ENCODE peak calls at places on chromosomes 12 and 14, in four cellular contexts. One of them, this sample, is unnamed.
A peak's percentile ranks its signal among the peaks of the same experiment; 100 is the strongest.

GRCh38 chr14:54650331-54651017 is 83.5 kb downstream of the SAMD4A start:
- DNase-seq in PC-3: peak; percentile 82
- DNase-seq in fibroblast of lung: peak; percentile 92
- DNase-seq in hepatocyte: no peak
- DNase-seq in this sample: no peak

GRCh38 chr12:64001439-64001838 is 156.9 kb downstream of the SRGAP1 start:
- DNase-seq in hepatocyte: no peak
- DNase-seq in fibroblast of lung: no peak
- DNase-seq in PC-3: no peak
- DNase-seq in this sample: no peak

GRCh38 chr14:99034711-99035171 is 237.3 kb downstream of the BCL11B start:
- DNase-seq in hepatocyte: no peak
- DNase-seq in PC-3: no peak
- DNase-seq in fibroblast of lung: no peak
- DNase-seq in this sample: no peak

GRCh38 chr12:97275261-97276197 is 187.1 kb upstream of the RMST start:
- DNase-seq in fibroblast of lung: peak; percentile 10
- DNase-seq in PC-3: no peak
- DNase-seq in hepatocyte: no peak
- DNase-seq in this sample: no peak

GRCh38 chr12:96240656-96241055 is 46.5 kb downstream of the ELK3 start:
- DNase-seq in hepatocyte: no peak
- DNase-seq in PC-3: no peak
- DNase-seq in fibroblast of lung: peak; percentile 64
- DNase-seq in this sample: no peak

GRCh38 chr12:94100990-94101901 is 47.1 kb upstream of the PLXNC1 start:
- DNase-seq in hepatocyte: peak; percentile 89
- DNase-seq in PC-3: peak; percentile 79
- DNase-seq in fibroblast of lung: peak; percentile 64
- DNase-seq in this sample: no peak

GRCh38 chr12:75561921-75562320 is 50.5 kb upstream of the KRR1 start:
- DNase-seq in fibroblast of lung: no peak
- DNase-seq in PC-3: no peak
- DNase-seq in hepatocyte: no peak
- DNase-seq in this sample: no peak

GRCh38 chr12:115000038-115000437 is 316.1 kb upstream of the TBX3 start:
- DNase-seq in PC-3: peak; percentile 100
- DNase-seq in hepatocyte: peak; percentile 61
- DNase-seq in fibroblast of lung: peak; percentile 74
- DNase-seq in this sample: no peak

GRCh38 chr12:56836800-56837663 is 73.9 kb downstream of the HSD17B6 start:
- DNase-seq in hepatocyte: no peak
- DNase-seq in fibroblast of lung: peak; percentile 76
- DNase-seq in PC-3: peak; percentile 74
- DNase-seq in this sample: peak; percentile 9

GRCh38 chr12:64603183-64603841 is 7.0 kb upstream of the RASSF3 start:
- DNase-seq in fibroblast of lung: no peak
- DNase-seq in PC-3: no peak
- DNase-seq in hepatocyte: no peak
- DNase-seq in this sample: no peak

GRCh38 chr14:91919814-91920213 is 27.7 kb downstream of the FBLN5 start:
- DNase-seq in PC-3: no peak
- DNase-seq in fibroblast of lung: peak; percentile 70
- DNase-seq in hepatocyte: no peak
- DNase-seq in this sample: no peak

GRCh38 chr12:115998119-115998633 is 279.3 kb downstream of the MED13L start:
- DNase-seq in PC-3: peak; percentile 81
- DNase-seq in hepatocyte: peak; percentile 53
- DNase-seq in fibroblast of lung: peak; percentile 51
- DNase-seq in this sample: no peak

GRCh38 chr14:74572829-74573360 is 39.1 kb downstream of the LTBP2 start:
- DNase-seq in fibroblast of lung: peak; percentile 75
- DNase-seq in PC-3: no peak
- DNase-seq in hepatocyte: no peak
- DNase-seq in this sample: peak; percentile 71

GRCh38 chr14:80475074-80475473 is 263.8 kb upstream of the DIO2 start:
- DNase-seq in PC-3: peak; percentile 16
- DNase-seq in hepatocyte: no peak
- DNase-seq in fibroblast of lung: peak; percentile 70
- DNase-seq in this sample: no peak

GRCh38 chr12:132061197-132061596 is 82.9 kb downstream of the DDX51 start:
- DNase-seq in hepatocyte: no peak
- DNase-seq in fibroblast of lung: no peak
- DNase-seq in PC-3: no peak
- DNase-seq in this sample: no peak

GRCh38 chr12:89276860-89277259 is 75.4 kb downstream of the DUSP6 start:
- DNase-seq in PC-3: no peak
- DNase-seq in fibroblast of lung: peak; percentile 3
- DNase-seq in hepatocyte: no peak
- DNase-seq in this sample: no peak

GRCh38 chr12:122880155-122880605 is 15.7 kb downstream of the VPS37B start:
- DNase-seq in fibroblast of lung: peak; percentile 75
- DNase-seq in hepatocyte: no peak
- DNase-seq in PC-3: no peak
- DNase-seq in this sample: no peak
- H3K36me3 ChIP-seq in fibroblast of lung: no peaks in the 10 kb centered on the region
- H3K36me3 ChIP-seq in hepatocyte: no peaks in the 10 kb centered on the region
- H3K36me3 ChIP-seq in PC-3: peaks cover 27% of the 10 kb centered on the region
- H3K36me3 ChIP-seq in this sample: peaks cover 12% of the 10 kb centered on the region

DNA sequence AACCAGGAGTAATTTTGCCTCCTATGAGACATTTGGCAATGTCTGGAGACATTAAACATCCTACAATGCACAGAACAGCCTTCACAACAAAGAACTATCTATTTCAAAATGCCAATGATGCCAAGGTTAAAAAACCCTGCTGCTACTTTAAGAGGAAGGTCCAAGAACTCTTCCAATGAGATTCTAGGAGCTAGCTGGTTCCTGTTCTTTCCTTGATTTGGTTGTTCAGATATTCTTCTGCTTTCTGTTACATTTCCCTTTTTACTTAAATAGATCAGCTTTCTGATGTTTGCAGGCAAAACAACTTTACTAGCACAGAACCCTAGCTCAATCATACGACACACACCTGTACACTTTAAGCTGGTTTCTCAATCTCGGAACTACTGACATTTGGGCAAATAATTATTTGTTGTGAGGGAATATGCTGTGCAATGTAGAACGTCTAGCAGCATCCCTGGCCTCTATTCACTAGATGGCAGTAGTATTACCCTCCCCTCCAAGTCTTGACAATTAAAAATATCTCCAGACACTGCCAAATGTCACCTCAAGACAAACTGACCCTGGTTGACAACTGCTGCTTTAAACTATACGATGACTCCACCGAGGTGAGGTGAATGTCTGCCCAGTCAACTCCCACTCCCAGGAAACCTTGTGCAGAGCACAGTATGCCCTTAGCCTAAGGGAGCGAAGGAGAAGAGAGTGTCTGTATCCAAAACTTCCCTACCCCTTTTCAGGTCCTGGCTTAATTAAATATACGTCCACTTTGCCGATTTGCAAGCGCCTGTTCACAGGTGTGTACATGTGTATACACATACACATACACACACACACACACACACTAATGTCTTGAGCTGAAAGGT is 4.4 kb downstream of the BLTP3B start:
- DNase-seq in PC-3: peak; percentile 45
- DNase-seq in hepatocyte: no peak
- DNase-seq in fibroblast of lung: no peak
- DNase-seq in this sample: no peak
- H3K4me2 ChIP-seq in PC-3: peak overlapping the region; percentile 43
- H3K4me2 ChIP-seq in hepatocyte: no peak overlapping the region
- H3K4me2 ChIP-seq in fibroblast of lung: no peak overlapping the region
- H3K4me2 ChIP-seq in this sample: peak overlapping the region; percentile 2

GRCh38 chr14:89563503-89563902 is 146.5 kb upstream of the FOXN3 start:
- DNase-seq in fibroblast of lung: no peak
- DNase-seq in hepatocyte: no peak
- DNase-seq in PC-3: no peak
- DNase-seq in this sample: no peak

GRCh38 chr14:89564291-89564957 is 147.4 kb upstream of the FOXN3 start:
- DNase-seq in PC-3: no peak
- DNase-seq in fibroblast of lung: peak; percentile 61
- DNase-seq in hepatocyte: no peak
- DNase-seq in this sample: no peak

GRCh38 chr14:89566644-89567411 is 149.8 kb upstream of the FOXN3 start:
- DNase-seq in hepatocyte: no peak
- DNase-seq in fibroblast of lung: no peak
- DNase-seq in PC-3: no peak
- DNase-seq in this sample: no peak

GRCh38 chr14:89566180-89566579 is 149.1 kb upstream of the FOXN3 start:
- DNase-seq in hepatocyte: no peak
- DNase-seq in PC-3: no peak
- DNase-seq in fibroblast of lung: no peak
- DNase-seq in this sample: no peak

DNA sequence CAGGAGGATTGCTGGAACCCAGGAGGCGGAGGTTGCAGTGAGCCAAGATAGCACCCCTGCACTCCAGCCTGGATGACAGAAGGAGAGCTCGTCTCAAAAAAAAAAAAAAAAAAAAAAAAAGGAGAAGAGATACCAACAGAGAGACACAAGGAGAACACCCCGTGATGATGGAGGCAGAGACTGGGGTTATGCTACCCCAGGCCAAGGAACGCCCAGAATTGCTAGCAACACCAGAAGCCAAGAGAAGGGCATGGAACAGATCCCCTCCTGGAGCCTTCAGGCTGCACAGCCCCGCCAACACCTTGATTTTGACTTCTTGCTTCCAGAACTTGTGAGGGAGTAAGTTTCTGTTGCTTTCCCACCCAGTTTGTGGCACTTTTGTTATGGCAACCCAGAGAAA is 148.0 kb upstream of the FOXN3 start:
- DNase-seq in fibroblast of lung: no peak
- DNase-seq in PC-3: no peak
- DNase-seq in hepatocyte: no peak
- DNase-seq in this sample: no peak
- H3K36me3 ChIP-seq in fibroblast of lung: no peaks in the 10 kb centered on the region
- H3K36me3 ChIP-seq in PC-3: no peaks in the 10 kb centered on the region
- H3K36me3 ChIP-seq in hepatocyte: no peaks in the 10 kb centered on the region
- H3K36me3 ChIP-seq in this sample: no peaks in the 10 kb centered on the region

GRCh38 chr12:7128681-7129593 is at the start of gene RBP5:
- DNase-seq in PC-3: no peak
- DNase-seq in fibroblast of lung: no peak
- DNase-seq in hepatocyte: no peak
- DNase-seq in this sample: no peak

GRCh38 chr12:7129647-7130536 is at the start of gene CLSTN3:
- DNase-seq in fibroblast of lung: peak; percentile 81
- DNase-seq in PC-3: peak; percentile 56
- DNase-seq in hepatocyte: peak; percentile 92
- DNase-seq in this sample: peak; percentile 87

GRCh38 chr12:7131502-7131866 is 1.3 kb downstream of the CLSTN3 start:
- DNase-seq in PC-3: no peak
- DNase-seq in fibroblast of lung: no peak
- DNase-seq in hepatocyte: no peak
- DNase-seq in this sample: no peak

GRCh38 chr12:7130537-7130790 is 293 bp downstream of the CLSTN3 start:
- DNase-seq in fibroblast of lung: no peak
- DNase-seq in PC-3: no peak
- DNase-seq in hepatocyte: no peak
- DNase-seq in this sample: no peak

DNA sequence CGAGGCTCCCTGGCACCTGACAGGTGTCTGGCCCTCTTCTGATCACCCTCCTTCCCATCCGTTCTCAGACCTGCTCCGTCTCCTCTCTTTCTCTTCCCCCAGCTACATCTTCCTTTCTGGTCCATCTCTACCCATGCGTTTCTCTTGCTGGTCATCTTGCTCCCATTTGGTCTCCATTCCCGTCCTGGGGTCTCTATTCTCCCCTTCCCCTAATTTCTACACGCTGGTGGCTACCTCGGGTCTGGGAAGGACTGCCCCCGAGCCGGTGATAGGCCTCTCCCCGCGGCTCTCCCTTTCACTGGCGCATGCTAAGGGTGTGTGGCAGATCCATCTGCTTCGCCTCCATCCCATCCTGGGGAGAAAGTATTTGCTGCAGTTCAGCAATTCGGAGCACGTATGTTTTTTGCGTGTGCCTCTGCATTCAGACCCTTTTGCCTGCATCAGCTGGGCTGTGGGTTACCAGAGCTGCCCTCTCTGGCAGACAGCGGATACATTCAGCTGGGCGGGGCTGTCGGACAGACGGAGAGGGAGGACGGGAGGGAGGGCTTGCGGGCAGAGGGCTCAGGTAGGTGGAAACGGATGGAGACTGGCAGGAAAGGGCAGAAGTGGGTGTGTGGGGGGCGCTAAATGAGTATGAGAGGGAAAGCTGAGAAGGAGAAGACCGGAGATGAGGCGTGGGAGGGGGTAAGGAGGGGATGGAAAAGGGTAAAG is 775 bp downstream of the CLSTN3 start:
- DNase-seq in PC-3: peak; percentile 50
- DNase-seq in fibroblast of lung: peak; percentile 59
- DNase-seq in hepatocyte: peak; percentile 81
- DNase-seq in this sample: peak; percentile 79
- H3K4me2 ChIP-seq in PC-3: peak overlapping the region; percentile 91
- H3K4me2 ChIP-seq in fibroblast of lung: peak overlapping the region; percentile 97
- H3K4me2 ChIP-seq in hepatocyte: peak overlapping the region; percentile 100
- H3K4me2 ChIP-seq in this sample: peak overlapping the region; percentile 98

GRCh38 chr12:123944696-123945095 is 27.9 kb downstream of the CCDC92 start:
- DNase-seq in hepatocyte: no peak
- DNase-seq in fibroblast of lung: no peak
- DNase-seq in PC-3: no peak
- DNase-seq in this sample: no peak
- H3K36me3 ChIP-seq in hepatocyte: no peaks in the 10 kb centered on the region
- H3K36me3 ChIP-seq in fibroblast of lung: no peaks in the 10 kb centered on the region
- H3K36me3 ChIP-seq in PC-3: peaks cover 8% of the 10 kb centered on the region
- H3K36me3 ChIP-seq in this sample: no peaks in the 10 kb centered on the region